ENCODE peak calls at places on chromosomes 7 and 10, in five cellular contexts. Y is cardiac muscle cell, T is osteocyte, A is kidney tubule cell, Q is right atrium auricular region. J is an unnamed sample.

GRCh38 chr10:106576534-106576933 is 588.0 kb downstream of the SORCS1 start:
- DNase-seq in Y (no peak), T (no peak), A (no peak), Q (no peak), J (no peak)

GRCh38 chr10:4267084-4267774 is 482.2 kb upstream of the KLF6 start:
- DNase-seq in Y (peak; percentile 39), T (no peak), A (no peak), Q (no peak), J (no peak)

GRCh38 chr7:105688617-105689016 is 107.3 kb upstream of the EFCAB10 start:
- DNase-seq in Y (no peak), T (no peak), A (no peak), Q (no peak), J (no peak)

GRCh38 chr10:90945496-90946070 is 24.7 kb upstream of the ANKRD1 start:
- DNase-seq in Y (peak; percentile 28), T (no peak), A (no peak), Q (no peak), J (no peak)

GRCh38 chr7:27641576-27642230 is 21.0 kb downstream of the HIBADH start:
- DNase-seq in Y (peak; percentile 35), T (no peak), A (peak; percentile 72), Q (no peak), J (no peak)

GRCh38 chr10:124557167-124557566 is 95.5 kb downstream of the LHPP start:
- DNase-seq in Y (no peak), T (no peak), A (no peak), Q (no peak), J (no peak)

GRCh38 chr7:132368246-132368900 is 207.9 kb downstream of the PLXNA4 start:
- DNase-seq in Y (no peak), T (no peak), A (no peak), Q (no peak), J (no peak)

GRCh38 chr10:106582291-106582690 is 582.2 kb downstream of the SORCS1 start:
- DNase-seq in Y (peak; percentile 52), T (no peak), A (peak; percentile 43), Q (no peak), J (no peak)

GRCh38 chr10:112185959-112186358 is 2.4 kb upstream of the GPAM start:
- DNase-seq in Y (no peak), T (no peak), A (no peak), Q (no peak), J (no peak)

J was measured in retina.